ENCODE peak calls at places on chromosomes 16 and 17, in seven cellular contexts. One of them, this sample, is unnamed.
A peak's percentile ranks its signal among the peaks of the same experiment; 100 is the strongest.

GRCh38 chr16:16162591-16162990 is 60.7 kb downstream of the ABCC6 start:
- DNase-seq in bronchial epithelial cell: no peak
- DNase-seq in AG04449: no peak
- DNase-seq in left ventricle myocardium inferior: no peak
- DNase-seq in nephron progenitor cell: no peak
- DNase-seq in psoas muscle: no peak
- DNase-seq in CD8-positive, alpha-beta T cell: no peak
- DNase-seq in this sample: no peak

GRCh38 chr17:76246080-76247066 is 6.1 kb upstream of the RNF157 start:
- DNase-seq in bronchial epithelial cell: no peak
- DNase-seq in left ventricle myocardium inferior: no peak
- DNase-seq in nephron progenitor cell: peak; percentile 38
- DNase-seq in psoas muscle: no peak
- DNase-seq in AG04449: no peak
- DNase-seq in CD8-positive, alpha-beta T cell: no peak
- DNase-seq in this sample: no peak

GRCh38 chr16:4688674-4689045 is 4.7 kb upstream of the NUDT16L1 start:
- DNase-seq in CD8-positive, alpha-beta T cell: no peak
- DNase-seq in AG04449: no peak
- DNase-seq in psoas muscle: no peak
- DNase-seq in left ventricle myocardium inferior: no peak
- DNase-seq in nephron progenitor cell: no peak
- DNase-seq in bronchial epithelial cell: no peak
- DNase-seq in this sample: no peak

GRCh38 chr17:17702821-17703607 is 21.8 kb downstream of the RAI1 start:
- DNase-seq in bronchial epithelial cell: no peak
- DNase-seq in AG04449: no peak
- DNase-seq in psoas muscle: no peak
- DNase-seq in nephron progenitor cell: peak; percentile 72
- DNase-seq in left ventricle myocardium inferior: peak; percentile 42
- DNase-seq in CD8-positive, alpha-beta T cell: no peak
- DNase-seq in this sample: no peak

GRCh38 chr17:66812571-66812970 is 22.3 kb upstream of the CACNG5 start:
- DNase-seq in bronchial epithelial cell: no peak
- DNase-seq in psoas muscle: no peak
- DNase-seq in nephron progenitor cell: no peak
- DNase-seq in left ventricle myocardium inferior: no peak
- DNase-seq in AG04449: no peak
- DNase-seq in CD8-positive, alpha-beta T cell: no peak
- DNase-seq in this sample: no peak

GRCh38 chr17:77721823-77722160 is 236.7 kb upstream of the TNRC6C start:
- DNase-seq in AG04449: no peak
- DNase-seq in CD8-positive, alpha-beta T cell: no peak
- DNase-seq in bronchial epithelial cell: no peak
- DNase-seq in nephron progenitor cell: no peak
- DNase-seq in left ventricle myocardium inferior: no peak
- DNase-seq in psoas muscle: no peak
- DNase-seq in this sample: no peak

GRCh38 chr17:20955437-20956323 is 87.1 kb downstream of the USP22 start:
- DNase-seq in left ventricle myocardium inferior: peak; percentile 27
- DNase-seq in psoas muscle: peak; percentile 31
- DNase-seq in nephron progenitor cell: no peak
- DNase-seq in AG04449: no peak
- DNase-seq in CD8-positive, alpha-beta T cell: no peak
- DNase-seq in bronchial epithelial cell: peak; percentile 85
- DNase-seq in this sample: no peak

GRCh38 chr17:67365762-67366192 is 600 bp downstream of the PSMD12 start:
- DNase-seq in left ventricle myocardium inferior: no peak
- DNase-seq in psoas muscle: no peak
- DNase-seq in bronchial epithelial cell: peak; percentile 71
- DNase-seq in AG04449: no peak
- DNase-seq in nephron progenitor cell: no peak
- DNase-seq in CD8-positive, alpha-beta T cell: no peak
- DNase-seq in this sample: peak; percentile 53

GRCh38 chr17:46771601-46772012 is 46.9 kb downstream of the WNT3 start:
- DNase-seq in bronchial epithelial cell: no peak
- DNase-seq in left ventricle myocardium inferior: no peak
- DNase-seq in CD8-positive, alpha-beta T cell: no peak
- DNase-seq in nephron progenitor cell: peak; percentile 72
- DNase-seq in AG04449: no peak
- DNase-seq in psoas muscle: no peak
- DNase-seq in this sample: no peak

GRCh38 chr16:69482410-69482951 is 58.1 kb downstream of the CYB5B start:
- DNase-seq in nephron progenitor cell: no peak
- DNase-seq in CD8-positive, alpha-beta T cell: no peak
- DNase-seq in left ventricle myocardium inferior: peak; percentile 72
- DNase-seq in psoas muscle: peak; percentile 61
- DNase-seq in bronchial epithelial cell: no peak
- DNase-seq in AG04449: no peak
- DNase-seq in this sample: no peak

GRCh38 chr16:31478956-31479355 is 4.0 kb upstream of the SLC5A2 start:
- DNase-seq in psoas muscle: no peak
- DNase-seq in AG04449: no peak
- DNase-seq in nephron progenitor cell: no peak
- DNase-seq in bronchial epithelial cell: no peak
- DNase-seq in CD8-positive, alpha-beta T cell: no peak
- DNase-seq in left ventricle myocardium inferior: no peak
- DNase-seq in this sample: no peak

GRCh38 chr17:14321980-14322776 is 21.3 kb downstream of the HS3ST3B1 start:
- DNase-seq in bronchial epithelial cell: no peak
- DNase-seq in CD8-positive, alpha-beta T cell: no peak
- DNase-seq in nephron progenitor cell: no peak
- DNase-seq in left ventricle myocardium inferior: no peak
- DNase-seq in AG04449: no peak
- DNase-seq in psoas muscle: no peak
- DNase-seq in this sample: no peak

GRCh38 chr17:78957076-78957475 is 22.6 kb downstream of the LGALS3BP start:
- DNase-seq in left ventricle myocardium inferior: no peak
- DNase-seq in nephron progenitor cell: no peak
- DNase-seq in psoas muscle: no peak
- DNase-seq in CD8-positive, alpha-beta T cell: no peak
- DNase-seq in bronchial epithelial cell: no peak
- DNase-seq in AG04449: no peak
- DNase-seq in this sample: peak; percentile 19

GRCh38 chr17:31061678-31062077 is 33.1 kb upstream of the NF1 start:
- DNase-seq in left ventricle myocardium inferior: no peak
- DNase-seq in nephron progenitor cell: no peak
- DNase-seq in psoas muscle: no peak
- DNase-seq in CD8-positive, alpha-beta T cell: no peak
- DNase-seq in AG04449: no peak
- DNase-seq in bronchial epithelial cell: no peak
- DNase-seq in this sample: no peak

GRCh38 chr16:74771656-74772315 is 2.8 kb downstream of the FA2H start:
- DNase-seq in nephron progenitor cell: no peak
- DNase-seq in CD8-positive, alpha-beta T cell: no peak
- DNase-seq in bronchial epithelial cell: no peak
- DNase-seq in AG04449: no peak
- DNase-seq in psoas muscle: no peak
- DNase-seq in left ventricle myocardium inferior: no peak
- DNase-seq in this sample: no peak

GRCh38 chr16:74776926-74777325 is 2.3 kb upstream of the FA2H start:
- DNase-seq in bronchial epithelial cell: no peak
- DNase-seq in left ventricle myocardium inferior: no peak
- DNase-seq in AG04449: no peak
- DNase-seq in psoas muscle: no peak
- DNase-seq in nephron progenitor cell: no peak
- DNase-seq in CD8-positive, alpha-beta T cell: no peak
- DNase-seq in this sample: no peak

GRCh38 chr16:74775255-74775654 is 635 bp upstream of the FA2H start:
- DNase-seq in CD8-positive, alpha-beta T cell: no peak
- DNase-seq in nephron progenitor cell: no peak
- DNase-seq in left ventricle myocardium inferior: no peak
- DNase-seq in bronchial epithelial cell: no peak
- DNase-seq in psoas muscle: no peak
- DNase-seq in AG04449: no peak
- DNase-seq in this sample: no peak

GRCh38 chr16:74773431-74774222 is 993 bp downstream of the FA2H start:
- DNase-seq in psoas muscle: no peak
- DNase-seq in bronchial epithelial cell: no peak
- DNase-seq in CD8-positive, alpha-beta T cell: no peak
- DNase-seq in AG04449: no peak
- DNase-seq in nephron progenitor cell: no peak
- DNase-seq in left ventricle myocardium inferior: no peak
- DNase-seq in this sample: no peak

DNA sequence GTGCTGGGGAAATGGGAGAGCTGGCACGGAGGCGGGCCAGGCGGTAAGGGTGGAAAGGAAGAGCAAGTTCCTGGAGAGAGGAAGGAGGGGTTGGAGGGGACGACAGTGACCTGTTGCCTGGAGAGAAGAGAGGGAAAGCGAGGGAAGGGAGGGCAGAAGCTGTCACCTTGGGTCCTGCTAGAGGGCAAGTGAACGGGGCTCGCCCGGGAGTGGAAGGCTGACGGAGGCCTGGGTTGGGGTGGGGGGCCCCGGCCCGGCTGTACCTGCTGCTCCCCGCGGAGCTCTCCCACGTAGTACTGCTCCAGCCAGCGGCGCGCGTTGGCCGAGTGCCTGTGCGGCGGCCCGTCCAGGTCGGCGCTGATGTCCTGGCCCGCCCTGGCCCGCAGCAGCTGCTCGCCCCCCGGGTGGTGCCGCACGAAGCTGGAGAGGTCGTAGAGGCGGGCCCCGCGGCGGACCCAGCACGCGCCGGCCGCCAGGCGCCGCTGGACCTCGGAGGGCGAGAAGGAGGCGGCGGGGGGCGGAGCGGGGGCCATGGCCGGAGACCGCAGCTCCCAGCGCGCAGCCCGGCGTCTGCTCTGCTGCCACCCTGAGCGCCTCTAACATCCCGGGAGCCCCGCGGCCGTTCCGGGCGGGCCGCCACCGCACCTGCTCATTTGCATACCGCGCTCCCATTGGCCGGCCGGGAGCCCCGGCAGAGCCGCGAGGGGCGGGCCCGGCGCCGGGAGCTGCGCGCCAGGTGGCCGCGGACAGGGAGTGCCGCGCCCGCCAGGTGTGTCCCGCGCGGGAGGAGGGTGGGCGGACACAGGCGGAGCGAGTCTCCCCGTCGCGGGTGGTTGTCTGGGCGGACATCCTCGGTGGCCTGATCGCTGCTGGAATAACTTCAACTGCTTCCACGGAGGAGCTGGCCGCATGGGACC is at the start of gene FA2H:
- DNase-seq in CD8-positive, alpha-beta T cell: peak; percentile 34
- DNase-seq in nephron progenitor cell: peak; percentile 96
- DNase-seq in bronchial epithelial cell: peak; percentile 70
- DNase-seq in psoas muscle: peak; percentile 49
- DNase-seq in AG04449: no peak
- DNase-seq in left ventricle myocardium inferior: peak; percentile 49
- DNase-seq in this sample: no peak
- TF ChIP-seq CTCF in CD8-positive, alpha-beta T cell: no peak
- TF ChIP-seq CTCF in nephron progenitor cell: peak; percentile 31
- TF ChIP-seq CTCF in bronchial epithelial cell: no peak
- TF ChIP-seq CTCF in psoas muscle: peak; percentile 33
- TF ChIP-seq CTCF in AG04449: peak; percentile 23
- TF ChIP-seq CTCF in left ventricle myocardium inferior: peak; percentile 49
- TF ChIP-seq CTCF in this sample: peak; percentile 56

GRCh38 chr16:66273644-66274334 is 92.7 kb upstream of the CDH5 start:
- DNase-seq in AG04449: no peak
- DNase-seq in nephron progenitor cell: no peak
- DNase-seq in psoas muscle: no peak
- DNase-seq in bronchial epithelial cell: peak; percentile 65
- DNase-seq in CD8-positive, alpha-beta T cell: no peak
- DNase-seq in left ventricle myocardium inferior: no peak
- DNase-seq in this sample: peak; percentile 42
- TF ChIP-seq CTCF in AG04449: peak; percentile 30
- TF ChIP-seq CTCF in nephron progenitor cell: no peak
- TF ChIP-seq CTCF in psoas muscle: no peak
- TF ChIP-seq CTCF in bronchial epithelial cell: peak; percentile 25
- TF ChIP-seq CTCF in CD8-positive, alpha-beta T cell: no peak
- TF ChIP-seq CTCF in left ventricle myocardium inferior: no peak
- TF ChIP-seq CTCF in this sample: no peak

GRCh38 chr17:69331746-69332145 is 4.8 kb upstream of the ABCA5 start:
- DNase-seq in psoas muscle: no peak
- DNase-seq in bronchial epithelial cell: no peak
- DNase-seq in AG04449: no peak
- DNase-seq in CD8-positive, alpha-beta T cell: no peak
- DNase-seq in nephron progenitor cell: no peak
- DNase-seq in left ventricle myocardium inferior: no peak
- DNase-seq in this sample: no peak

GRCh38 chr17:69339937-69340336 is 13.0 kb upstream of the ABCA5 start:
- DNase-seq in nephron progenitor cell: no peak
- DNase-seq in psoas muscle: no peak
- DNase-seq in AG04449: no peak
- DNase-seq in bronchial epithelial cell: no peak
- DNase-seq in left ventricle myocardium inferior: no peak
- DNase-seq in CD8-positive, alpha-beta T cell: no peak
- DNase-seq in this sample: no peak

GRCh38 chr17:69335018-69335417 is 8.1 kb upstream of the ABCA5 start:
- DNase-seq in bronchial epithelial cell: peak; percentile 73
- DNase-seq in left ventricle myocardium inferior: no peak
- DNase-seq in CD8-positive, alpha-beta T cell: no peak
- DNase-seq in AG04449: no peak
- DNase-seq in psoas muscle: no peak
- DNase-seq in nephron progenitor cell: no peak
- DNase-seq in this sample: peak; percentile 8

GRCh38 chr17:69336996-69337395 is 10.1 kb upstream of the ABCA5 start:
- DNase-seq in bronchial epithelial cell: no peak
- DNase-seq in nephron progenitor cell: no peak
- DNase-seq in left ventricle myocardium inferior: no peak
- DNase-seq in CD8-positive, alpha-beta T cell: no peak
- DNase-seq in psoas muscle: no peak
- DNase-seq in AG04449: no peak
- DNase-seq in this sample: no peak

GRCh38 chr17:69336580-69336979 is 9.6 kb upstream of the ABCA5 start:
- DNase-seq in psoas muscle: no peak
- DNase-seq in bronchial epithelial cell: no peak
- DNase-seq in nephron progenitor cell: no peak
- DNase-seq in CD8-positive, alpha-beta T cell: no peak
- DNase-seq in AG04449: no peak
- DNase-seq in left ventricle myocardium inferior: no peak
- DNase-seq in this sample: no peak
- TF ChIP-seq CTCF in psoas muscle: no peak
- TF ChIP-seq CTCF in bronchial epithelial cell: no peak
- TF ChIP-seq CTCF in nephron progenitor cell: no peak
- TF ChIP-seq CTCF in CD8-positive, alpha-beta T cell: no peak
- TF ChIP-seq CTCF in AG04449: no peak
- TF ChIP-seq CTCF in left ventricle myocardium inferior: no peak
- TF ChIP-seq CTCF in this sample: no peak

GRCh38 chr17:1150863-1151685 is 28.7 kb downstream of the ABR start:
- DNase-seq in left ventricle myocardium inferior: no peak
- DNase-seq in AG04449: no peak
- DNase-seq in psoas muscle: no peak
- DNase-seq in bronchial epithelial cell: no peak
- DNase-seq in CD8-positive, alpha-beta T cell: no peak
- DNase-seq in nephron progenitor cell: no peak
- DNase-seq in this sample: no peak

GRCh38 chr17:1149869-1150268 is 29.9 kb downstream of the ABR start:
- DNase-seq in AG04449: no peak
- DNase-seq in left ventricle myocardium inferior: no peak
- DNase-seq in bronchial epithelial cell: no peak
- DNase-seq in nephron progenitor cell: no peak
- DNase-seq in CD8-positive, alpha-beta T cell: no peak
- DNase-seq in psoas muscle: no peak
- DNase-seq in this sample: no peak

GRCh38 chr17:1145311-1145986 is 34.3 kb downstream of the ABR start:
- DNase-seq in AG04449: no peak
- DNase-seq in nephron progenitor cell: no peak
- DNase-seq in bronchial epithelial cell: no peak
- DNase-seq in CD8-positive, alpha-beta T cell: no peak
- DNase-seq in left ventricle myocardium inferior: no peak
- DNase-seq in psoas muscle: no peak
- DNase-seq in this sample: no peak

GRCh38 chr17:1146551-1147265 is 33.1 kb downstream of the ABR start:
- DNase-seq in psoas muscle: no peak
- DNase-seq in bronchial epithelial cell: no peak
- DNase-seq in left ventricle myocardium inferior: no peak
- DNase-seq in nephron progenitor cell: no peak
- DNase-seq in AG04449: no peak
- DNase-seq in CD8-positive, alpha-beta T cell: no peak
- DNase-seq in this sample: no peak

GRCh38 chr17:1147664-1148063 is 32.1 kb downstream of the ABR start:
- DNase-seq in nephron progenitor cell: peak; percentile 59
- DNase-seq in AG04449: no peak
- DNase-seq in bronchial epithelial cell: peak; percentile 78
- DNase-seq in left ventricle myocardium inferior: no peak
- DNase-seq in CD8-positive, alpha-beta T cell: no peak
- DNase-seq in psoas muscle: peak; percentile 17
- DNase-seq in this sample: peak; percentile 43
- TF ChIP-seq CTCF in nephron progenitor cell: peak; percentile 36
- TF ChIP-seq CTCF in AG04449: peak; percentile 49
- TF ChIP-seq CTCF in bronchial epithelial cell: peak; percentile 86
- TF ChIP-seq CTCF in left ventricle myocardium inferior: peak; percentile 63
- TF ChIP-seq CTCF in CD8-positive, alpha-beta T cell: no peak
- TF ChIP-seq CTCF in psoas muscle: peak; percentile 24
- TF ChIP-seq CTCF in this sample: peak; percentile 65